ENCODE peak calls at places on chromosome 6, in nine cellular contexts. Y is foreskin fibroblast, N is AG09309, D is PC-9, K is A549, F is sigmoid colon, W is H1, Z is cardiac muscle cell, I is mucosa of descending colon. S is an unnamed sample.

GRCh38 chr6:90294989-90295853 is 1.4 kb downstream of the BACH2 start:
- DNase-seq in Y (peak), N (no peak), D (no peak), K (no peak), F (peak), W (no peak), Z (peak), I (peak), S (peak)

GRCh38 chr6:131948692-131949614 is 2.2 kb downstream of the CCN2 start:
- DNase-seq in Y (peak), N (peak), D (peak), K (no peak), F (peak), W (no peak), Z (peak), I (no peak), S (peak)

GRCh38 chr6:53465732-53466131 is 79.2 kb downstream of the GCLC start:
- DNase-seq in Y (peak), N (no peak), D (peak), K (no peak), F (no peak), W (no peak), Z (no peak), I (no peak), S (peak)

GRCh38 chr6:50333696-50334095 is 284.0 kb upstream of the DEFB112 start:
- DNase-seq in Y (no peak), N (no peak), D (no peak), K (no peak), F (no peak), W (no peak), Z (no peak), I (no peak), S (no peak)

GRCh38 chr6:35810831-35811698 is 5.9 kb downstream of the LHFPL5 start:
- DNase-seq in Y (peak), N (peak), D (peak), K (peak), F (no peak), W (no peak), Z (no peak), I (no peak), S (peak)

GRCh38 chr6:155185544-155185943 is 78.3 kb upstream of the CLDN20 start:
- DNase-seq in Y (no peak), N (no peak), D (peak), K (peak), F (no peak), W (peak), Z (no peak), I (peak), S (no peak)

GRCh38 chr6:134257516-134257915 is 60.4 kb downstream of the SGK1 start:
- DNase-seq in Y (no peak), N (no peak), D (no peak), K (no peak), F (no peak), W (no peak), Z (no peak), I (no peak), S (no peak)

GRCh38 chr6:134911532-134911931 is 38.4 kb downstream of the ALDH8A1 start:
- DNase-seq in Y (peak), N (peak), D (no peak), K (no peak), F (no peak), W (no peak), Z (no peak), I (no peak), S (peak)

GRCh38 chr6:147150303-147150702 is 53.9 kb upstream of the STXBP5 start:
- DNase-seq in Y (no peak), N (no peak), D (no peak), K (no peak), F (no peak), W (no peak), Z (no peak), I (no peak), S (no peak)

GRCh38 chr6:55943329-55943728 is 67.9 kb upstream of the BMP5 start:
- DNase-seq in Y (peak), N (peak), D (no peak), K (no peak), F (no peak), W (no peak), Z (no peak), I (no peak), S (peak)

GRCh38 chr6:168097621-168098430 is 18.8 kb upstream of the FRMD1 start:
- DNase-seq in Y (no peak), N (no peak), D (no peak), K (no peak), F (no peak), W (no peak), Z (no peak), I (no peak), S (no peak)

GRCh38 chr6:16764188-16764950 is 3.1 kb upstream of the ATXN1 start:
- DNase-seq in Y (no peak), N (no peak), D (no peak), K (no peak), F (no peak), W (no peak), Z (peak), I (no peak), S (peak)

GRCh38 chr6:11770546-11771466 is 7.8 kb downstream of the ADTRP start:
- DNase-seq in Y (peak), N (peak), D (peak), K (peak), F (peak), W (peak), Z (no peak), I (peak), S (peak)

GRCh38 chr6:148514091-148514850 is 171.6 kb downstream of the SASH1 start:
- DNase-seq in Y (no peak), N (no peak), D (no peak), K (no peak), F (no peak), W (no peak), Z (no peak), I (no peak), S (no peak)

GRCh38 chr6:7316658-7317533 is 3.9 kb upstream of the SSR1 start:
- DNase-seq in Y (no peak), N (no peak), D (no peak), K (no peak), F (no peak), W (no peak), Z (no peak), I (no peak), S (no peak)

GRCh38 chr6:157227202-157228166 is 95.8 kb downstream of the TMEM242 start:
- DNase-seq in Y (no peak), N (no peak), D (no peak), K (peak), F (peak), W (no peak), Z (no peak), I (peak), S (no peak)

GRCh38 chr6:135030056-135030473 is 24.6 kb downstream of the HBS1L start:
- DNase-seq in Y (no peak), N (no peak), D (no peak), K (no peak), F (no peak), W (no peak), Z (no peak), I (no peak), S (no peak)

GRCh38 chr6:69883551-69883950 is 17.2 kb downstream of the COL19A1 start:
- DNase-seq in Y (no peak), N (no peak), D (no peak), K (no peak), F (no peak), W (no peak), Z (no peak), I (no peak), S (no peak)

GRCh38 chr6:141361559-141361958 is 771.2 kb upstream of the GJE1 start:
- DNase-seq in Y (no peak), N (no peak), D (no peak), K (no peak), F (no peak), W (no peak), Z (no peak), I (no peak), S (no peak)
- H3K4me3 ChIP-seq in Y (no peak), N (no peak), D (no peak), K (no peak), F (no peak), W (no peak), Z (no peak), I (no peak), S (no peak)

GRCh38 chr6:48658910-48659309 is 547.9 kb upstream of the PTCHD4 start:
- DNase-seq in Y (no peak), N (no peak), D (no peak), K (no peak), F (no peak), W (no peak), Z (no peak), I (no peak), S (no peak)
- H3K4me3 ChIP-seq in Y (no peak), N (no peak), D (no peak), K (no peak), F (no peak), W (no peak), Z (no peak), I (no peak), S (no peak)

GRCh38 chr6:95596021-95596420 is 18.7 kb downstream of the MANEA start:
- DNase-seq in Y (no peak), N (no peak), D (peak), K (no peak), F (no peak), W (no peak), Z (no peak), I (no peak), S (no peak)
- H3K4me3 ChIP-seq in Y (no peak), N (no peak), D (no peak), K (no peak), F (no peak), W (no peak), Z (no peak), I (no peak), S (no peak)

GRCh38 chr6:111994791-111995190 is 59.1 kb upstream of the CCN6 start:
- DNase-seq in Y (no peak), N (no peak), D (no peak), K (no peak), F (no peak), W (no peak), Z (no peak), I (no peak), S (no peak)

GRCh38 chr6:111997078-111997862 is 56.6 kb upstream of the CCN6 start:
- DNase-seq in Y (peak), N (no peak), D (peak), K (peak), F (peak), W (peak), Z (peak), I (peak), S (peak)

GRCh38 chr6:111995409-111995808 is 58.5 kb upstream of the CCN6 start:
- DNase-seq in Y (peak), N (no peak), D (peak), K (no peak), F (no peak), W (no peak), Z (no peak), I (no peak), S (no peak)

GRCh38 chr6:111996159-111996558 is 57.7 kb upstream of the CCN6 start:
- DNase-seq in Y (no peak), N (no peak), D (no peak), K (no peak), F (no peak), W (no peak), Z (no peak), I (no peak), S (no peak)

DNA sequence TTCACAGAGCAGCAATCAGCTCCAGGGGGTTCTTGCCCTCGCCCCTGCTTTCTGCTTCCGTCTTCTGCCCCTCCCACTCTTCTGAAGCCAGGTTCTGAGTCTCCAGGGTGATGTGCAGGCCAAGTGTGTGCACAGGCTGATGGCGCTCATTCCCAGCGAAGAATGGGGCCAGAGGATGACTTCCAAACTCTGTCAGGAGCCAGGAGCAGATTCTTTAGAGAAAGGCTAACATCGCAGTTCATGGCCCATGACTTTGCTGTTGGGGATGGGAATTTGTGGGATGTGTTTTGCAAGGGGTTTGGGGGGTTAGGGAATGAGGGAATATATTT is 56.1 kb upstream of the CCN6 start:
- DNase-seq in Y (no peak), N (no peak), D (no peak), K (no peak), F (peak), W (no peak), Z (no peak), I (no peak), S (no peak)
- H3K4me3 ChIP-seq in Y (no peak), N (no peak), D (no peak), K (no peak), F (peak), W (no peak), Z (no peak), I (no peak), S (no peak)

GRCh38 chr6:121856296-121856695 is 420.9 kb downstream of the GJA1 start:
- DNase-seq in Y (no peak), N (peak), D (no peak), K (no peak), F (no peak), W (no peak), Z (no peak), I (no peak), S (peak)
- H3K4me3 ChIP-seq in Y (no peak), N (no peak), D (no peak), K (no peak), F (no peak), W (no peak), Z (no peak), I (no peak), S (no peak)

DNA sequence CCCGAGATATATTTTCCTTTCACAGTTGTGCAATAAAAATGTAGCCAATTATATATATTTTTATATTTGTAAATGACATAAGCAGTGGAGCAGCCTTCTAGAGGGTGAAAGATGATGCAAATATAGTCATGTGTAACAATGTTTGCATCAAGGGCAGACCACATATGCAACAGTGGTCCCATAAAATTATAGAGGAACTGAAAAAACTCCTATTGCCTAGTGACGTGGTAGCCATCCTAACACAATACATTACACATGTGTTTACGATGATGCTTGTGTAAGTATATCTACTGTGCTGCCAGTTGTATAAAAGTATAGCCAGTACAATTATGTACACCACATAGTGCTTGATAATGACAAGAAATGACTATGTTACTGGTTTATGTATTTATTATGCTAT is 162.8 kb downstream of the ZFAND3 start:
- DNase-seq in Y (no peak), N (no peak), D (no peak), K (no peak), F (no peak), W (no peak), Z (no peak), I (no peak), S (no peak)
- H3K4me3 ChIP-seq in Y (no peak), N (no peak), D (no peak), K (no peak), F (no peak), W (no peak), Z (no peak), I (no peak), S (no peak)

GRCh38 chr6:26045046-26045938 is 41.9 kb upstream of the HFE start:
- DNase-seq in Y (peak), N (peak), D (peak), K (peak), F (peak), W (no peak), Z (no peak), I (peak), S (peak)

GRCh38 chr6:26043389-26044139 is 43.7 kb upstream of the HFE start:
- DNase-seq in Y (peak), N (peak), D (peak), K (peak), F (peak), W (no peak), Z (no peak), I (peak), S (peak)

GRCh38 chr6:26041946-26042345 is 45.3 kb upstream of the HFE start:
- DNase-seq in Y (no peak), N (no peak), D (no peak), K (no peak), F (no peak), W (no peak), Z (no peak), I (no peak), S (no peak)

GRCh38 chr6:26045939-26046368 is 41.3 kb upstream of the HFE start:
- DNase-seq in Y (no peak), N (no peak), D (peak), K (no peak), F (no peak), W (no peak), Z (no peak), I (no peak), S (no peak)

GRCh38 chr6:26044140-26045045 is 42.8 kb upstream of the HFE start:
- DNase-seq in Y (no peak), N (no peak), D (peak), K (no peak), F (peak), W (no peak), Z (no peak), I (peak), S (no peak)
- H3K4me3 ChIP-seq in Y (peak), N (peak), D (peak), K (peak), F (peak), W (no peak), Z (no peak), I (peak), S (peak)

GRCh38 chr6:34657037-34657306 is 39.6 kb downstream of the ILRUN start:
- DNase-seq in Y (no peak), N (no peak), D (no peak), K (no peak), F (no peak), W (no peak), Z (no peak), I (no peak), S (no peak)

GRCh38 chr6:34654061-34654460 is 42.5 kb downstream of the ILRUN start:
- DNase-seq in Y (no peak), N (no peak), D (no peak), K (no peak), F (no peak), W (no peak), Z (no peak), I (no peak), S (no peak)

GRCh38 chr6:34658605-34659218 is 37.9 kb downstream of the ILRUN start:
- DNase-seq in Y (no peak), N (no peak), D (no peak), K (no peak), F (no peak), W (no peak), Z (no peak), I (no peak), S (no peak)

GRCh38 chr6:34657307-34657978 is 39.1 kb downstream of the ILRUN start:
- DNase-seq in Y (peak), N (peak), D (peak), K (peak), F (peak), W (no peak), Z (peak), I (no peak), S (peak)

GRCh38 chr6:34656378-34657036 is 40.1 kb downstream of the ILRUN start:
- DNase-seq in Y (peak), N (peak), D (peak), K (no peak), F (no peak), W (no peak), Z (no peak), I (no peak), S (peak)
- H3K4me3 ChIP-seq in Y (peak), N (peak), D (peak), K (peak), F (peak), W (no peak), Z (no peak), I (no peak), S (peak)

DNA sequence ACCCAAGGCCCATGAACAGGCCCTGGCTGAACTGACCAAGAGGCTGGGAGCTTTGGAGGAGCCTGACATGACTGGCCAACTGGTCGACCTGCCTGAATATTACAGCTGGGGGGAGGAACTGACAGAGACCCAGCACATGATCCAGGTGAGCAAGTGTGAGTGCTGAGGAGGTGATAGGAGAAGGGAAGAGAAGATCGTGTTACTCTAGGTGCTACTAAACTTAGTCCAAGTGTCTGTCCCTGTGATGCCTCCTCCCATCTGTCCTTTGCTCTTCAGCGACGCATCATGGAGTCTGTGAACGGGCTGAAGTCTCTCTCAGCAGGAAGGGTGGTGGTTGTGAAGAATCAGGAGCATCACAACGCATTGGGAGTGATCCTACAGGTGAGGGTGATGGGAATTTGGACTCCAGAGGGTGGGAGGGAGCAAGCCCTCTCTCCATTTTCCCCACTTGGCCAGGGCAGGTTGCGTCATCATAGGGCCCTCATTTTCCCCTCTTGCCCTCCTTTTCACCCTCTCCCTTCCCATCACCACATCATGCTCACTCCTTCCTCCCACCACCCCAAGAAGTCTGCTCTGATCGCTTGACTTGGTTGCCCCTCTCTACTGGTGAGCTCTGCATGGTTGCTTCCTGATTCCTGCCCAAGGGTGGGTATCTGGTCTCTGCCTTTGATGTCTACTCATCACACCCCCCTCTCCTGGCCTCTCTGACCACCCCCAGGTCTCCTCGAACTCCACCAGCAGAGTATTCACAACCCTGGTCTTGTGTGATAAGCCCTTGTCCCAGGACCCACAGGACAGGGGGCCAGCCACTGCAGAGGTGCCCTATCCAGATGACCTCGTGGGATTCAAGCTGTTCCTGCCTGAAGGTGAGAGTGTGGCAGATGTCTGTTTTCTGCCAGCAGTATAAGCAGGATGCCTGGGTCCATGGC is 4.7 kb downstream of the DXO start:
- DNase-seq in Y (no peak), N (no peak), D (no peak), K (no peak), F (no peak), W (no peak), Z (no peak), I (no peak), S (no peak)
- H3K4me3 ChIP-seq in Y (no peak), N (no peak), D (no peak), K (no peak), F (no peak), W (no peak), Z (no peak), I (no peak), S (no peak)